ENCODE peak calls at places on chromosomes 7 and 10, in nine cellular contexts. B is fibroblast of lung, M is GM10248, P is WERI-Rb-1, C is lower leg skin, T is nephron progenitor cell, F is colonic mucosa, G is psoas muscle, A is foreskin fibroblast. I is an unnamed sample.
A peak's percentile ranks its signal among the peaks of the same experiment; 100 is the strongest.

GRCh38 chr10:110387983-110388681 is 83.4 kb upstream of the SMNDC1 start:
- DNase-seq in F (no peak), G (no peak), T (no peak), A (peak; percentile 80), P (peak; percentile 29), M (peak; percentile 80), C (no peak), B (peak; percentile 51), I (peak; percentile 21)

GRCh38 chr7:111855161-111855841 is 293.0 kb upstream of the IMMP2L start:
- DNase-seq in B (peak; percentile 82), F (peak; percentile 69), P (peak; percentile 54), G (no peak), C (no peak), A (peak; percentile 83), T (no peak), M (peak; percentile 26), I (peak; percentile 46)

GRCh38 chr7:101121996-101122932 is 4.6 kb upstream of the SERPINE1 start:
- DNase-seq in A (peak; percentile 99), M (peak; percentile 74), C (peak; percentile 92), T (peak; percentile 30), B (peak; percentile 98), F (peak; percentile 39), P (no peak), G (peak; percentile 82), I (peak; percentile 98)

GRCh38 chr10:33612551-33612950 is 278.1 kb upstream of the NRP1 start:
- DNase-seq in B (peak; percentile 79), T (no peak), G (no peak), C (no peak), M (no peak), P (no peak), F (no peak), A (peak; percentile 75), I (peak; percentile 72)

GRCh38 chr10:12655940-12656339 is 306.6 kb downstream of the CAMK1D start:
- DNase-seq in B (no peak), M (no peak), F (no peak), T (no peak), P (no peak), G (no peak), A (no peak), C (no peak), I (no peak)

GRCh38 chr10:43292745-43293676 is 26.1 kb upstream of the RASGEF1A start:
- DNase-seq in G (peak; percentile 63), T (peak; percentile 39), M (peak; percentile 65), P (peak; percentile 63), B (peak; percentile 56), A (peak; percentile 73), F (peak; percentile 56), C (peak; percentile 88), I (peak; percentile 11)

GRCh38 chr10:62185914-62186692 is 82.5 kb downstream of the RTKN2 start:
- DNase-seq in M (peak; percentile 21), B (no peak), A (no peak), P (no peak), F (no peak), T (no peak), C (no peak), G (no peak), I (no peak)

GRCh38 chr10:129096340-129096984 is 370.6 kb upstream of the MGMT start:
- DNase-seq in F (no peak), C (peak; percentile 39), G (no peak), B (peak; percentile 100), M (no peak), A (peak; percentile 62), T (no peak), P (no peak), I (no peak)

GRCh38 chr10:93294004-93294403 is 188.1 kb downstream of the MYOF start:
- DNase-seq in C (no peak), B (no peak), M (no peak), A (no peak), G (no peak), T (no peak), F (no peak), P (no peak), I (no peak)

DNA sequence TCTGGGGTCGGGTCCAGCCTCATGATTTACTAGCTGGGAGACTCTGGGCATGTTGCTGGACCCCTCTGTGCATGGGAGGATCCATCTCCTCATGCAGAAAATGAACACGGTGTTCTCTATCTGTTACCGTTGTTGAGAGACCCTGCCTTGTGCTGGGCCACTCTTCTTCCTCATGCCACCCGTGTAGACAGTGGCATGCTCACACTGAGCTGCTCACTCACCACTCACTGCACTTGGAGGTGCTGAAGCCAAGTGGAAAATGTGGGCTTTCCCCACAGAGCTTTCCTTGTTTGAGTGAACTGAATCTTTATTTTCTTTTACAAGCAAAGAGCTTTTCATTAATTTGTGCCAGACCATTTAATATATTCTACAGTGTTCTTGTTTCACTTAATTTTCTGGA is 77.5 kb upstream of the GDF10 start:
- DNase-seq in T (no peak), P (no peak), B (no peak), M (no peak), A (no peak), F (no peak), C (no peak), G (no peak), I (no peak)
- TF ChIP-seq CTCF in T (no peak), P (no peak), B (no peak), M (no peak), A (no peak), F (no peak), C (no peak), G (no peak), I (no peak)

GRCh38 chr7:30390872-30391646 is 87.5 kb downstream of the NOD1 start:
- DNase-seq in P (no peak), B (no peak), G (no peak), M (no peak), A (no peak), C (no peak), T (no peak), F (no peak), I (no peak)

GRCh38 chr7:30391806-30392205 is 86.8 kb downstream of the NOD1 start:
- DNase-seq in F (no peak), C (no peak), A (no peak), B (no peak), P (no peak), T (no peak), M (no peak), G (no peak), I (no peak)

GRCh38 chr7:30395676-30396075 is 82.9 kb downstream of the NOD1 start:
- DNase-seq in F (no peak), G (no peak), T (no peak), P (no peak), M (no peak), A (no peak), B (no peak), C (no peak), I (no peak)

GRCh38 chr7:30396379-30396778 is 82.2 kb downstream of the NOD1 start:
- DNase-seq in P (no peak), T (no peak), G (no peak), M (no peak), A (peak; percentile 20), C (no peak), F (no peak), B (peak; percentile 28), I (no peak)
- TF ChIP-seq CTCF in P (peak; percentile 11), T (no peak), G (no peak), M (no peak), A (peak; percentile 20), C (no peak), F (no peak), B (peak; percentile 32), I (no peak)

GRCh38 chr7:11830004-11830403 is 2.0 kb downstream of the THSD7A start:
- DNase-seq in G (no peak), P (no peak), C (no peak), A (no peak), B (no peak), T (no peak), M (no peak), F (no peak), I (no peak)

GRCh38 chr7:11830582-11831382 is 1.2 kb downstream of the THSD7A start:
- DNase-seq in F (no peak), A (peak; percentile 62), C (no peak), T (no peak), B (peak; percentile 29), M (no peak), P (no peak), G (no peak), I (no peak)

GRCh38 chr7:11833431-11833830 is 1.4 kb upstream of the THSD7A start:
- DNase-seq in C (no peak), P (peak; percentile 59), B (no peak), A (no peak), M (no peak), G (no peak), T (peak; percentile 17), F (no peak), I (no peak)

GRCh38 chr7:11831727-11832495 is at the start of gene THSD7A:
- DNase-seq in T (peak; percentile 79), F (peak; percentile 23), M (peak; percentile 26), C (peak; percentile 80), A (peak; percentile 74), P (peak; percentile 65), G (peak; percentile 52), B (peak; percentile 62), I (no peak)

DNA sequence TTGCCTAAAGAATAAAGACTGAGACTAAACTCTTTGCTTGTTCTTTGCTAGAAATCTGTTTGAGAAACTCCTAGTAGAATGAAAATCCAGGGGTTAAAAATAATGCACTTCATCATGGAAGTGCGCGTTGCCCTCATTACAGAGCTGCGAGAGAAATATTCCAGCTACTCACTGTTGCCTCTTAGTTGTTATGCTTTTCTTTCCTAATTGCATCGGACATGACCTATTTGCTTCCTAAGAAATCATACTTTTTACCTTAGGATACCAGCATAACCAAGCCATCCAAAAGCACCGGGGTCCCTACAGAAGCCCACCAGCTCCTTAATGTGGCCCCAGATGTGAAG is 643 bp downstream of the THSD7A start:
- DNase-seq in M (no peak), T (no peak), F (no peak), C (no peak), G (no peak), A (peak; percentile 42), P (no peak), B (no peak), I (no peak)
- TF ChIP-seq CTCF in M (no peak), T (no peak), F (no peak), C (no peak), G (no peak), A (no peak), P (no peak), B (no peak), I (no peak)

GRCh38 chr10:22615819-22616499 is 98.4 kb downstream of the PIP4K2A start:
- DNase-seq in C (no peak), T (no peak), P (no peak), B (peak; percentile 44), F (peak; percentile 72), M (peak; percentile 58), G (no peak), A (peak; percentile 44), I (no peak)

GRCh38 chr10:22618081-22618785 is 96.1 kb downstream of the PIP4K2A start:
- DNase-seq in F (no peak), C (no peak), P (no peak), M (no peak), A (peak; percentile 21), B (no peak), G (no peak), T (no peak), I (no peak)

GRCh38 chr10:22615101-22615500 is 99.3 kb downstream of the PIP4K2A start:
- DNase-seq in P (no peak), A (no peak), F (no peak), M (no peak), C (no peak), B (no peak), G (no peak), T (no peak), I (no peak)

GRCh38 chr10:22619111-22619510 is 95.3 kb downstream of the PIP4K2A start:
- DNase-seq in F (no peak), P (no peak), G (no peak), C (no peak), A (peak; percentile 30), M (no peak), B (no peak), T (no peak), I (no peak)

GRCh38 chr10:22617516-22617915 is 96.9 kb downstream of the PIP4K2A start:
- DNase-seq in C (no peak), F (no peak), M (no peak), G (no peak), P (no peak), T (no peak), A (no peak), B (no peak), I (no peak)
- TF ChIP-seq CTCF in C (no peak), F (no peak), M (peak; percentile 16), G (no peak), P (no peak), T (no peak), A (no peak), B (no peak), I (no peak)

I was measured in AG09309.